ENCODE peak calls at places on chromosomes 6 and 20, in seven cellular contexts. One of them, this sample, is unnamed.

GRCh38 chr6:39608652-39609345 is 116.4 kb downstream of the KIF6 start:
- DNase-seq in SK-N-SH: no peak
- DNase-seq in HepG2: no peak
- DNase-seq in K562: no peak
- DNase-seq in T47D: no peak
- DNase-seq in GM12878: peak; percentile 74
- DNase-seq in HCT116: no peak
- DNase-seq in this sample: no peak

GRCh38 chr20:58618694-58619540 is 32.2 kb upstream of the STX16 start:
- DNase-seq in T47D: no peak
- DNase-seq in GM12878: no peak
- DNase-seq in K562: no peak
- DNase-seq in HCT116: no peak
- DNase-seq in HepG2: no peak
- DNase-seq in SK-N-SH: no peak
- DNase-seq in this sample: no peak

GRCh38 chr20:17794400-17794799 is 94.6 kb downstream of the BANF2 start:
- DNase-seq in HepG2: no peak
- DNase-seq in SK-N-SH: no peak
- DNase-seq in K562: no peak
- DNase-seq in T47D: no peak
- DNase-seq in HCT116: no peak
- DNase-seq in GM12878: no peak
- DNase-seq in this sample: no peak

GRCh38 chr6:34657307-34657978 is 39.1 kb downstream of the ILRUN start:
- DNase-seq in K562: peak; percentile 78
- DNase-seq in HCT116: no peak
- DNase-seq in HepG2: peak; percentile 98
- DNase-seq in GM12878: no peak
- DNase-seq in T47D: peak; percentile 76
- DNase-seq in SK-N-SH: no peak
- DNase-seq in this sample: no peak

GRCh38 chr20:51749674-51750036 is 18.5 kb downstream of the ATP9A start:
- DNase-seq in HepG2: no peak
- DNase-seq in T47D: no peak
- DNase-seq in K562: no peak
- DNase-seq in GM12878: no peak
- DNase-seq in HCT116: no peak
- DNase-seq in SK-N-SH: no peak
- DNase-seq in this sample: no peak

GRCh38 chr6:19024737-19025136 is 637.6 kb downstream of the RNF144B start:
- DNase-seq in SK-N-SH: peak; percentile 5
- DNase-seq in HepG2: peak; percentile 30
- DNase-seq in T47D: peak; percentile 87
- DNase-seq in GM12878: no peak
- DNase-seq in HCT116: peak; percentile 54
- DNase-seq in K562: peak; percentile 3
- DNase-seq in this sample: no peak

GRCh38 chr20:45036044-45036755 is 64.7 kb downstream of the KCNS1 start:
- DNase-seq in HepG2: peak; percentile 23
- DNase-seq in HCT116: peak; percentile 74
- DNase-seq in GM12878: no peak
- DNase-seq in K562: peak; percentile 61
- DNase-seq in T47D: no peak
- DNase-seq in SK-N-SH: no peak
- DNase-seq in this sample: no peak

GRCh38 chr6:90790058-90790457 is 203.2 kb upstream of the MAP3K7 start:
- DNase-seq in GM12878: no peak
- DNase-seq in T47D: no peak
- DNase-seq in SK-N-SH: no peak
- DNase-seq in HepG2: no peak
- DNase-seq in K562: no peak
- DNase-seq in HCT116: no peak
- DNase-seq in this sample: no peak

GRCh38 chr6:109299695-109300564 is 82.3 kb downstream of the CD164 start:
- DNase-seq in SK-N-SH: no peak
- DNase-seq in T47D: no peak
- DNase-seq in GM12878: no peak
- DNase-seq in HepG2: no peak
- DNase-seq in K562: peak; percentile 58
- DNase-seq in HCT116: no peak
- DNase-seq in this sample: no peak

GRCh38 chr20:32247957-32248497 is 29.4 kb upstream of the KIF3B start:
- DNase-seq in HepG2: no peak
- DNase-seq in T47D: no peak
- DNase-seq in HCT116: no peak
- DNase-seq in K562: no peak
- DNase-seq in SK-N-SH: no peak
- DNase-seq in GM12878: no peak
- DNase-seq in this sample: no peak

GRCh38 chr6:28816339-28816908 is 107.4 kb downstream of the TRIM27 start:
- DNase-seq in HepG2: no peak
- DNase-seq in SK-N-SH: no peak
- DNase-seq in T47D: no peak
- DNase-seq in HCT116: no peak
- DNase-seq in K562: peak; percentile 65
- DNase-seq in GM12878: no peak
- DNase-seq in this sample: no peak

GRCh38 chr6:5157744-5158143 is 72.6 kb downstream of the PPP1R3G start:
- DNase-seq in HCT116: no peak
- DNase-seq in T47D: no peak
- DNase-seq in GM12878: no peak
- DNase-seq in HepG2: no peak
- DNase-seq in K562: no peak
- DNase-seq in SK-N-SH: peak; percentile 38
- DNase-seq in this sample: no peak

GRCh38 chr20:23255658-23256385 is 94.8 kb upstream of the NXT1 start:
- DNase-seq in HCT116: no peak
- DNase-seq in HepG2: no peak
- DNase-seq in K562: no peak
- DNase-seq in T47D: no peak
- DNase-seq in SK-N-SH: no peak
- DNase-seq in GM12878: no peak
- DNase-seq in this sample: peak; percentile 43

GRCh38 chr20:23145281-23145700 is 59.2 kb upstream of the CD93 start:
- DNase-seq in HCT116: no peak
- DNase-seq in HepG2: no peak
- DNase-seq in GM12878: no peak
- DNase-seq in K562: no peak
- DNase-seq in SK-N-SH: no peak
- DNase-seq in T47D: no peak
- DNase-seq in this sample: no peak

GRCh38 chr6:13873288-13874190 is 51.2 kb upstream of the RNF182 start:
- DNase-seq in T47D: peak; percentile 88
- DNase-seq in HCT116: peak; percentile 51
- DNase-seq in GM12878: peak; percentile 5
- DNase-seq in SK-N-SH: peak; percentile 92
- DNase-seq in HepG2: peak; percentile 69
- DNase-seq in K562: peak; percentile 88
- DNase-seq in this sample: peak; percentile 95

GRCh38 chr6:149840345-149841075 is 23.6 kb downstream of the LRP11 start:
- DNase-seq in K562: peak; percentile 84
- DNase-seq in SK-N-SH: peak; percentile 76
- DNase-seq in HepG2: peak; percentile 82
- DNase-seq in GM12878: no peak
- DNase-seq in HCT116: peak; percentile 68
- DNase-seq in T47D: peak; percentile 81
- DNase-seq in this sample: no peak
- TF ChIP-seq JUND in K562: no peak
- TF ChIP-seq JUND in SK-N-SH: peak; percentile 42
- TF ChIP-seq JUND in HepG2: no peak
- TF ChIP-seq JUND in GM12878: no peak
- TF ChIP-seq JUND in HCT116: no peak
- TF ChIP-seq JUND in T47D: no peak
- TF ChIP-seq JUND in this sample: no peak

GRCh38 chr6:159806021-159806458 is 6.0 kb downstream of the PNLDC1 start:
- DNase-seq in K562: no peak
- DNase-seq in GM12878: no peak
- DNase-seq in SK-N-SH: no peak
- DNase-seq in HCT116: no peak
- DNase-seq in T47D: no peak
- DNase-seq in HepG2: peak; percentile 75
- DNase-seq in this sample: no peak
- TF ChIP-seq JUND in K562: no peak
- TF ChIP-seq JUND in GM12878: no peak
- TF ChIP-seq JUND in SK-N-SH: no peak
- TF ChIP-seq JUND in HCT116: no peak
- TF ChIP-seq JUND in T47D: no peak
- TF ChIP-seq JUND in HepG2: no peak
- TF ChIP-seq JUND in this sample: no peak

DNA sequence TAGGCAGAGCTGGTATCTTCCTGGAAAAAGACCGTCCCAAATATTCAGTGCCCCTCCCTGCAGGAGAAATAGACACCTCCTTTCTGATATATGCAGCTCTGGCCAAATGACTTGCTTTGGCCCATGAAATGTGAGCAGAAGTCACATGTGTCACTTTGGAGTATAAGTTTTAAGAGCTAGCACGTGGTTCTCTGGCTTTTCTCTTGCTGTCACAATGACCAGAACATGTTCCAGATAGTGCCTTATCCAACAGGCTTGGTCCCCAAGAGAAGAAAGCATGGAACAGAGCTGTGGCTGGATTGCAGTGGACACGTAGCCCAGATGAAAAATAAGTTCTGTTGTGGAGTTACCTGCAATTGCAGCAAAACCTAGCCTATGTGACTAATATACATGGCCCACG is 40.4 kb downstream of the UNC5CL start:
- DNase-seq in SK-N-SH: no peak
- DNase-seq in K562: peak; percentile 41
- DNase-seq in HepG2: no peak
- DNase-seq in GM12878: no peak
- DNase-seq in HCT116: no peak
- DNase-seq in T47D: no peak
- DNase-seq in this sample: no peak
- TF ChIP-seq JUND in SK-N-SH: no peak
- TF ChIP-seq JUND in K562: no peak
- TF ChIP-seq JUND in HepG2: no peak
- TF ChIP-seq JUND in GM12878: no peak
- TF ChIP-seq JUND in HCT116: no peak
- TF ChIP-seq JUND in T47D: no peak
- TF ChIP-seq JUND in this sample: no peak

DNA sequence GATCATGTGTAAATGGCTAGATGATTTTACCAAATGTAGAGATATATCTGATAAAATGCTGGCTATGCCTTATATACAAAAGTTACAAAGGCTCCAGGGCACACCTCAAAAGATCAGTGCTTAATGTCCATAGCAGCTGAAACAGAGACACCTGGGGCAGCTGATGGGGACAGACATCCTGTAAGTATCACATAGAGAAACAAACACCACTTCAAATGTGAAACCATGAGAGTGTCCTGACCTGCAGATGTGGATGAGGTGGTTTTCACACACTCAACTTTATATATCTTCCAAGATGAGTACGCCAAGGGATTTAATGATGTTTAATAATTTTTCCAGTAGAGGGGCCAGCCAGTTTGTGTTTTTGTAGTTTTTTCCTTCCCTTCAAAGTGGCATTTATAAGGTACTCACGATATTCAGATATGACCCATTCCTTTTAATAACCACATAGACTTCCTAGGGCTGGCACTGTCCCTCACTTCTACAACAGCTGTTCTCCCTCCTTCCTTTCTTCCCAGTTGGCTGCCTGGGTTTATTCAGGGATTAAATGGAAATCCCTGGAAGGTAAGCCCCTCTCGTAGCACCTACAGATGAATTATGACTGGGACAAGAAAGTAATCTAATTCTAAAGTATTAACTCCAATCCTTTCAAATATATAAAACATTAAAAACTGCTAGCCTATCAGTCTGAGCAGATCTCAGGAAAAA is 50.3 kb upstream of the MCM9 start:
- DNase-seq in HCT116: no peak
- DNase-seq in HepG2: no peak
- DNase-seq in GM12878: no peak
- DNase-seq in K562: no peak
- DNase-seq in T47D: no peak
- DNase-seq in SK-N-SH: no peak
- DNase-seq in this sample: no peak
- TF ChIP-seq JUND in HCT116: no peak
- TF ChIP-seq JUND in HepG2: no peak
- TF ChIP-seq JUND in GM12878: no peak
- TF ChIP-seq JUND in K562: no peak
- TF ChIP-seq JUND in T47D: no peak
- TF ChIP-seq JUND in SK-N-SH: no peak
- TF ChIP-seq JUND in this sample: no peak

DNA sequence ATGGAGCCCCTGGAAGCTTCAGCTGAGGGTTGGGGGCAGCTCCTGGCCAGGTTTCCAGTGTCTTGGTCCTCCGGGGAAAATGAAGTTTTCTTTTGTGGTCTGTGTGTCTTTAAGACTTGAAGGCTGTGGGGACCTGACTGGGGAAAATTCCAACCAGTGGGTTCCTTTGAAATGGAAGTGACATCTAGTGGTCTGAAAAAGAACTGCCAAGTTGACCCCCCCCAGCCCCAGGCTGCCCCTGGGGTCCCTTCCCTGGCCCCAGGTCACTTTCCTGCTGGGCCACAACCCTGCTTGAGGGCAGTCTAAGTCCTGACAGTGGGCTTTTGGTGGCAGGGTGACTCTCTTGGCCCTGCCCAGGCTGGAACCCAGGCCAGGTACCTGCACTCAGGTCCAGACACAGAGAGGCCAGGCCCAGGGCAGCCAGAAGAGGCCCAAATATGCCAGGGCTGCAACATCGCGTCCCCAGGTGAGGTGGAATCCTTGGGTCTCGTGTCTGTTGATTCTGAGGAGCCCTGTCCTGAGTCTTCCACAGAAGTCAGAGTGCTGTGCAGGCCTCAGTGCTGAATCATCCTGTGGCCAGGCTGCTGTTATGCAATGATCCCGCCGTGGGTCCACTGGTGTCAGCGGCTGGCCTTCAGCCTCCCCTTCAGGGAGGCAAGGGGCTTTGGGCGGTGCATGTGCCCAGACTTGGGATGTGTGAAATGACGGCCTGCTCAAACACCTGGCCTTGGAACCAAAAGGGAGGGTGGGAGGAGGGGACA is 68.4 kb downstream of the VEGFA start:
- DNase-seq in K562: peak; percentile 81
- DNase-seq in HepG2: peak; percentile 41
- DNase-seq in T47D: peak; percentile 70
- DNase-seq in HCT116: peak; percentile 22
- DNase-seq in SK-N-SH: peak; percentile 62
- DNase-seq in GM12878: no peak
- DNase-seq in this sample: no peak
- TF ChIP-seq JUND in K562: peak; percentile 67
- TF ChIP-seq JUND in HepG2: peak; percentile 74
- TF ChIP-seq JUND in T47D: no peak
- TF ChIP-seq JUND in HCT116: no peak
- TF ChIP-seq JUND in SK-N-SH: no peak
- TF ChIP-seq JUND in GM12878: no peak
- TF ChIP-seq JUND in this sample: no peak